ENCODE peak calls at places on chromosomes 3 and 15, in ten cellular contexts. A is endothelial cell of umbilical vein, K is K562, Z is GM23338, M is HCT116, F is spleen, S is HepG2, W is upper lobe of left lung, P is GM12878, D is sigmoid colon. V is an unnamed sample.

GRCh38 chr15:74817370-74817737 is 4.7 kb downstream of the LMAN1L start:
- DNase-seq in A (peak; percentile 43), K (no peak), Z (no peak), M (no peak), F (no peak), S (peak; percentile 56), W (no peak), P (no peak), D (no peak), V (peak; percentile 73)

GRCh38 chr3:10272977-10273376 is 19.8 kb downstream of the GHRL start:
- DNase-seq in A (no peak), K (no peak), Z (no peak), M (no peak), F (peak; percentile 20), S (no peak), W (no peak), P (no peak), D (no peak), V (no peak)

GRCh38 chr15:79904256-79904655 is 7.4 kb upstream of the MTHFS start:
- DNase-seq in A (no peak), K (no peak), Z (no peak), M (no peak), F (no peak), S (no peak), W (no peak), P (no peak), D (no peak), V (no peak)

GRCh38 chr3:169286214-169286613 is 377.3 kb downstream of the MECOM start:
- DNase-seq in A (no peak), K (no peak), Z (no peak), M (no peak), F (no peak), S (no peak), W (no peak), P (no peak), D (no peak), V (no peak)

GRCh38 chr3:13496879-13497278 is 16.8 kb downstream of the HDAC11 start:
- DNase-seq in A (no peak), K (no peak), Z (no peak), M (no peak), F (no peak), S (no peak), W (no peak), P (no peak), D (no peak), V (no peak)

GRCh38 chr15:40048155-40048792 is 9.3 kb upstream of the SRP14 start:
- DNase-seq in A (peak; percentile 38), K (no peak), Z (no peak), M (no peak), F (peak; percentile 92), S (no peak), W (no peak), P (no peak), D (peak; percentile 59), V (no peak)

GRCh38 chr15:41969851-41970431 is 2.4 kb downstream of the EHD4 start:
- DNase-seq in A (peak; percentile 41), K (no peak), Z (no peak), M (no peak), F (peak; percentile 60), S (no peak), W (no peak), P (peak; percentile 88), D (no peak), V (no peak)

GRCh38 chr3:134317106-134317947 is 56.9 kb downstream of the AMOTL2 start:
- DNase-seq in A (no peak), K (no peak), Z (no peak), M (no peak), F (no peak), S (no peak), W (no peak), P (no peak), D (no peak), V (no peak)

DNA sequence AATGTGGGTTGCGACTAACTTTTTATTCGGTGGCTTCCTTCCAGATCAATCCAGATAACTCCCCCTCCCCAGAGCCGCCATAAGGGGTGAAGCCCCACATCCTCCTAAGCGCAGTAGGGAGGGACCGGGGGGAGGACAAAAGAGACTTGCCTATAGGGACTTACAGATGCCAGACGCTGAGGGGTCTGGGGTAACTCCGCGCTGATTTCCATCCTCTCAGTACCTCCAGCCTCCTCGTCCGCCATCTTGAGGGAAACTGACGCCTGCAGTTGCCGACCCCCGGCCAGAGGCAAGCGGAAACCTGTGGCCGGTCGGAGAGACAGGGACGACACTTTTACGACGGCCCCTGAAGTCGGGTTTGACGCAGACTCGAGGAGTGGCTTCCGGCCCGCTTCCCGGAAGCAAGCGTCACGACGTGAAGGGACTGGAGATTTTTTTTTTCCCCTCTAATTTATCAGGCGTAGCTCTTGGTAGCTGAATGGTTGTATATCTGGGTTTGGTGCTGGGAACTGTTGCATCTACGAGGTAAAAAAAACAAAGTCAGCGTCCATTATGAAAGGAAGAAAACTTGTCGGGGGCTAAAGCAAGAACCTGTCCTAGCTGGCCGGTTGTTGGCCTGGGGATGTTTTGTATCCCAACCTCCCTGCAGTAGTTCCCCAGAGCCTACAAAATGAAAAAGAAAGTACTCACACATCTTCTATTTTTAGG is at the start of gene UBR1:
- DNase-seq in A (peak; percentile 89), K (peak; percentile 87), Z (peak; percentile 97), M (peak; percentile 87), F (peak; percentile 98), S (peak; percentile 82), W (peak; percentile 92), P (peak; percentile 69), D (peak; percentile 96), V (peak; percentile 78)
- TF ChIP-seq POLR2AphosphoS5 in A (peak; percentile 67), K (peak; percentile 80), Z (peak; percentile 84), M (peak; percentile 80), F (peak; percentile 92), S (peak; percentile 83), W (peak; percentile 96), P (peak; percentile 90), D (peak; percentile 86), V (peak; percentile 88)

GRCh38 chr15:66934315-66934930 is 131.0 kb upstream of the SMAD3 start:
- DNase-seq in A (no peak), K (no peak), Z (no peak), M (no peak), F (no peak), S (no peak), W (no peak), P (no peak), D (peak; percentile 40), V (no peak)

GRCh38 chr15:66932634-66933024 is 132.8 kb upstream of the SMAD3 start:
- DNase-seq in A (no peak), K (no peak), Z (no peak), M (no peak), F (no peak), S (no peak), W (no peak), P (no peak), D (peak; percentile 29), V (no peak)

GRCh38 chr15:66929843-66930242 is 135.6 kb upstream of the SMAD3 start:
- DNase-seq in A (no peak), K (no peak), Z (no peak), M (no peak), F (no peak), S (no peak), W (no peak), P (no peak), D (no peak), V (no peak)

GRCh38 chr15:66935121-66935520 is 130.3 kb upstream of the SMAD3 start:
- DNase-seq in A (no peak), K (no peak), Z (no peak), M (no peak), F (no peak), S (no peak), W (no peak), P (no peak), D (peak; percentile 13), V (no peak)

DNA sequence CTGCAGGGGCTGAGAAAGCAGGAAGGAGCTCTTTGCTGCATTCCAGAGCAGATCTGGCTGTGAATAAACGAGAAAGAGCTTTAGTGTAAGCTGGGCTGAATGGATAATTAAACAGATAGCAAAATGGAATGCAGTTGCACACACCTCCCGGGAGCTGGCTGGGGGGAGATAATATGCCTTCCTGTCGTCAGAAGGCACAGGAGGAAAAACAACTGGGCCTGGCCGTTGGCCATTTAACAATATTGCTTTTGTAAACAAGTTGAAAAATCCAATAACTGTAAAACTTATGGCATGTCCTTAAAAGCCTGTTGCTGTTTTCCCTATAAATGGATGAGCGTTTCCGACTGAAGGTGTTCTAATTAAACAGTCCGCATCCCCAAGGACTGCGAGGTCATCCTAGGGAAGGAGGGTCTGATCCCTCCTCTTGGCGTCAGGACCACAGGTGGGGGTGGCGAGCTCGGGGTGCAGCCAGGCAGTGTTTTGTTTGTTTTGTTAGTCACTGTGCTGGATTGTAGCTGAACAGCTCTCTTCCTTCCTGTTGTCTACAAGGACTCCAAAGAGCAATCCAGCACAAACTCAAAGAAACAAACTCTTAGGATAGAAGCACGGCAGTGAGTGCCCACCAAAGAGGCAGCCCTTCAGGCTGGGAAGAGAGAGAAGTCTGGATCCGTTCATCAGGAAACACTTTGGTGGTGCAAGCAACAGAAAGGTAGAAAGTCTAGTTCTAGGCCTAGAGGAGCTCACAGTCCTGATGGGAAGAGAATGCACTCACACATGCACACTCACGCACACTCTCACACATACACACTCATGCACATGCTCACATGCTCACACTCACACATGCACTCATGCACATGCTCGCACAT is 133.4 kb upstream of the SMAD3 start:
- DNase-seq in A (peak; percentile 58), K (peak; percentile 59), Z (peak; percentile 27), M (peak; percentile 52), F (no peak), S (peak; percentile 91), W (no peak), P (no peak), D (peak; percentile 53), V (peak; percentile 57)
- H3K27ac ChIP-seq in A (peak overlapping the region; percentile 21), K (peak overlapping the region; percentile 69), Z (no peak overlapping the region), M (peak overlapping the region; percentile 88), F (no peak overlapping the region), S (peak overlapping the region; percentile 59), W (peak overlapping the region; percentile 19), P (no peak overlapping the region), D (no peak overlapping the region), V (peak overlapping the region; percentile 30)

GRCh38 chr3:136196064-136196400 is at the start of gene MSL2:
- DNase-seq in A (no peak), K (no peak), Z (no peak), M (no peak), F (no peak), S (no peak), W (peak; percentile 96), P (no peak), D (no peak), V (no peak)

GRCh38 chr3:136193273-136194043 is 2.7 kb downstream of the MSL2 start:
- DNase-seq in A (peak; percentile 48), K (peak; percentile 19), Z (no peak), M (no peak), F (no peak), S (no peak), W (no peak), P (no peak), D (no peak), V (peak; percentile 8)

GRCh38 chr3:136196401-136197158 is 445 bp upstream of the MSL2 start:
- DNase-seq in A (peak; percentile 100), K (peak; percentile 97), Z (peak; percentile 98), M (peak; percentile 99), F (peak; percentile 99), S (peak; percentile 98), W (peak; percentile 97), P (peak; percentile 100), D (peak; percentile 100), V (peak; percentile 99)

GRCh38 chr3:136195258-136196063 is 674 bp downstream of the MSL2 start:
- DNase-seq in A (peak; percentile 63), K (peak; percentile 67), Z (peak; percentile 84), M (peak; percentile 22), F (peak; percentile 97), S (peak; percentile 61), W (no peak), P (no peak), D (peak; percentile 90), V (peak; percentile 65)

DNA sequence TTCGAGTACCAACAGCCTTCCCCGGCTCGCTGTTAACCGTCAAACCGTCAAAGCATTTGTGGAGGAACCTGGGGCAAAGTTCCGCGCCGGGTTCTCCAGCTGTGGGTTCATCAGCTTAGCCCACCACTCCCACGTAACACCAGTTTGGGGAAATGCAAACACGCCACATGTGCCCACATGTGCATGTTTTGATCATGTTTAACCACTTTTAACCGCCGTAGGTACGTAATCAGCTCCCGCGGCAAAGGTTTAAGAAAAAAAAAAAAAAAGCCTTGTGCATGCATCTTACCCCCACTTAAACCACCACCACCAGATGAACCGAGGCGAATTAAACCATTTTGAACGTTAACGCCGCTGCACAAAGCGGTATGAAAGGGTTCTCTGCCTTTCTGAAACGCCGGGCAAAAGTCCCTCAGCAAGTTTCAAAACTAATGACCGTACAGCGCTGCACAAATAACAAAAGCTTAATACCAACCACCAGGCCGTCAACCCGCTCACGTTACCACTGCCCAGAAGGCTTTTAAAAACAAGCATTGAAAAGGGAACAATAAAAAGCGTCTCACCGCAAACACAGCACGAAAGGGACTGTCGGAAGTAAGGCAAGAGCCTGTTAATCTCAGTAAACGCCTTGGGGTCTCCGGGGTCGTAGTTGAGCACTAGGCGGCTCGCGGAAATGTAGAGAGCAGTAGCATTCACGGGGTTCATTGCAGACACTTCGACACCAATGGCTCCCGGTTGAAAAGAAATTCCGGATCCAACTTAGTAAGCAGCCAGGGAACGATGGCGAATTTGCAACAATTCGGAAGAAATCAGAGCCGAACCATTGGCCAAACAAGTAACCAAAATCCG is 1.5 kb downstream of the MSL2 start:
- DNase-seq in A (peak; percentile 49), K (no peak), Z (peak; percentile 61), M (no peak), F (peak; percentile 87), S (no peak), W (no peak), P (peak; percentile 24), D (no peak), V (peak; percentile 27)
- H3K4me1 ChIP-seq in A (peaks cover 14% of the 10 kb centered on the region), K (peaks cover 9% of the 10 kb centered on the region), Z (peaks cover 42% of the 10 kb centered on the region), M (peaks cover 47% of the 10 kb centered on the region), F (peaks cover 60% of the 10 kb centered on the region), S (peaks cover 42% of the 10 kb centered on the region), W (peaks cover 40% of the 10 kb centered on the region), P (peaks cover 9% of the 10 kb centered on the region), D (peaks cover 40% of the 10 kb centered on the region), V (peaks cover 2% of the 10 kb centered on the region)

DNA sequence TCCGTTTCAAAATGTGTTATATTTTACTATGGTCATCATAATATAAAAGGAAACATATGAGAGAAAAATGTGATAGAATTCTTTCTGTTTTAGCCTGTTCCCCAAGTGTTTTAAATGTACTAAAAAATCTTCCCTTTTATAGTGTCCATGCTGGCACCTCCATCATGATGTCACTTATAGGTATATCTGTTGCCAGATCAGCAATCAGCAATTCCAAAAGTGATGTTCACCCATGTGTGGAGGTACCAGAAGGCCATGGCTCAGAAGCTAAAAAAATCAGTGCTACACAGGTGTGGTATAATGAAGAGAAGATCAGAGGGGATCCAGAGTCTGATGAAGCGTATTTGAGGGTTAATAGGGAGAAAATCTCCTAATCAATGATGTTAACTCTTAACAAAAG is 1.1 kb upstream of the GPR15 start:
- DNase-seq in A (no peak), K (no peak), Z (no peak), M (no peak), F (no peak), S (no peak), W (no peak), P (no peak), D (no peak), V (no peak)
- TF ChIP-seq POLR2AphosphoS5 in A (no peak), K (no peak), Z (no peak), M (no peak), F (no peak), S (no peak), W (no peak), P (no peak), D (no peak), V (no peak)

V was measured in prostate gland.